ENCODE peak calls at places on chromosome 17, in eight cellular contexts. Z is C1 segment of cervical spinal cord, V is lower leg skin, B is epithelial cell of esophagus, Q is fibroblast of gingiva, U is WTC11, P is SJSA1, L is T-helper 1 cell. I is an unnamed sample.
A peak's percentile ranks its signal among the peaks of the same experiment; 100 is the strongest.

GRCh38 chr17:48541574-48542113 is 3.3 kb downstream of the HOXB2 start:
- DNase-seq in B (peak; percentile 39), V (peak; percentile 43), U (no peak), Q (no peak), Z (no peak), L (no peak), P (no peak), I (peak; percentile 55)

GRCh38 chr17:2282297-2282873 is 21.2 kb downstream of the SMG6 start:
- DNase-seq in P (peak; percentile 71), B (peak; percentile 63), V (no peak), U (no peak), Q (peak; percentile 82), Z (no peak), L (no peak), I (no peak)

GRCh38 chr17:1976000-1976682 is 49.0 kb downstream of the RTN4RL1 start:
- DNase-seq in V (no peak), P (no peak), B (no peak), U (no peak), Q (no peak), L (no peak), Z (no peak), I (no peak)

GRCh38 chr17:39077874-39078273 is 73.6 kb downstream of the PLXDC1 start:
- DNase-seq in V (no peak), B (no peak), L (no peak), Q (no peak), U (no peak), P (no peak), Z (no peak), I (no peak)

GRCh38 chr17:56289321-56289720 is 136.0 kb downstream of the ANKFN1 start:
- DNase-seq in U (no peak), Q (no peak), P (no peak), V (no peak), L (no peak), Z (no peak), B (no peak), I (no peak)

GRCh38 chr17:60240290-60240689 is 90.5 kb downstream of the CA4 start:
- DNase-seq in V (no peak), P (no peak), B (no peak), L (no peak), Z (no peak), Q (no peak), U (no peak), I (no peak)

GRCh38 chr17:77796201-77796860 is 162.2 kb upstream of the TNRC6C start:
- DNase-seq in V (no peak), U (no peak), Z (no peak), L (no peak), P (no peak), B (no peak), Q (peak; percentile 44), I (no peak)

GRCh38 chr17:65041518-65041917 is 15.0 kb downstream of the GNA13 start:
- DNase-seq in V (no peak), U (no peak), Q (no peak), B (no peak), L (peak; percentile 23), P (no peak), Z (no peak), I (no peak)

GRCh38 chr17:7246779-7247178 is 4.5 kb upstream of the GABARAP start:
- DNase-seq in P (no peak), B (no peak), U (no peak), V (no peak), Q (no peak), L (no peak), Z (no peak), I (no peak)

GRCh38 chr17:81849457-81849856 is 10.9 kb downstream of the P4HB start:
- DNase-seq in Z (no peak), L (no peak), V (no peak), U (no peak), B (no peak), Q (no peak), P (no peak), I (no peak)

GRCh38 chr17:62744259-62744658 is 63.9 kb downstream of the MARCHF10 start:
- DNase-seq in Z (no peak), U (no peak), L (no peak), Q (no peak), P (no peak), B (no peak), V (no peak), I (no peak)

GRCh38 chr17:42488032-42488431 is 29.4 kb downstream of the ATP6V0A1 start:
- DNase-seq in L (no peak), P (no peak), V (no peak), U (no peak), B (no peak), Q (no peak), Z (no peak), I (no peak)

GRCh38 chr17:14886200-14886739 is 378.9 kb downstream of the PMP22 start:
- DNase-seq in L (no peak), B (peak; percentile 72), Z (no peak), Q (peak; percentile 2), U (no peak), P (no peak), V (no peak), I (no peak)

GRCh38 chr17:11990363-11990983 is 6.8 kb downstream of the ZNF18 start:
- DNase-seq in Z (no peak), P (no peak), V (no peak), U (no peak), L (no peak), B (no peak), Q (no peak), I (no peak)

GRCh38 chr17:79272666-79273219 is 198.1 kb downstream of the ENGASE start:
- DNase-seq in B (peak; percentile 12), V (no peak), U (no peak), L (no peak), Q (no peak), P (no peak), Z (no peak), I (peak; percentile 71)

GRCh38 chr17:44557653-44558285 is 485 bp downstream of the FZD2 start:
- DNase-seq in Q (peak; percentile 56), V (no peak), U (peak; percentile 62), B (peak; percentile 66), Z (no peak), P (peak; percentile 84), L (no peak), I (peak; percentile 56)

GRCh38 chr17:71522383-71522782 is 598.4 kb upstream of the SOX9 start:
- DNase-seq in L (no peak), B (no peak), V (no peak), Q (no peak), U (no peak), P (peak; percentile 68), Z (no peak), I (no peak)

GRCh38 chr17:63707151-63707550 is 7.2 kb upstream of the LIMD2 start:
- DNase-seq in V (no peak), P (no peak), L (no peak), Q (no peak), Z (no peak), U (no peak), B (no peak), I (no peak)

GRCh38 chr17:17027442-17028058 is 14.7 kb upstream of the MPRIP start:
- DNase-seq in B (peak; percentile 29), V (no peak), Z (no peak), Q (no peak), P (no peak), L (no peak), U (no peak), I (no peak)

GRCh38 chr17:19248923-19249574 is 11.9 kb downstream of the EPN2 start:
- DNase-seq in L (no peak), P (peak; percentile 25), B (peak; percentile 64), Q (peak; percentile 61), U (no peak), V (no peak), Z (no peak), I (no peak)

GRCh38 chr17:10403589-10403988 is 18.2 kb downstream of the MYH8 start:
- DNase-seq in B (no peak), U (no peak), V (no peak), P (no peak), Q (no peak), Z (no peak), L (no peak), I (no peak)

GRCh38 chr17:79019631-79020584 is 4.1 kb upstream of the C1QTNF1 start:
- DNase-seq in V (peak; percentile 73), U (no peak), Z (no peak), Q (peak; percentile 79), P (peak; percentile 59), L (no peak), B (peak; percentile 85), I (peak; percentile 68)

GRCh38 chr17:77933777-77934398 is 24.6 kb upstream of the TNRC6C start:
- DNase-seq in Z (no peak), B (no peak), P (no peak), L (no peak), V (no peak), U (no peak), Q (no peak), I (no peak)

GRCh38 chr17:56752263-56752662 is 81.5 kb downstream of the C17orf67 start:
- DNase-seq in V (no peak), Z (no peak), P (peak; percentile 22), Q (no peak), U (no peak), B (peak; percentile 43), L (no peak), I (no peak)

GRCh38 chr17:9306086-9306485 is 269.5 kb downstream of the STX8 start:
- DNase-seq in Z (no peak), Q (no peak), P (no peak), U (no peak), B (peak; percentile 69), V (no peak), L (no peak), I (no peak)

GRCh38 chr17:49235896-49236295 is 5.3 kb upstream of the PHOSPHO1 start:
- DNase-seq in L (no peak), U (no peak), B (no peak), P (no peak), V (no peak), Z (no peak), Q (no peak), I (no peak)

GRCh38 chr17:81354944-81355327 is 40.3 kb upstream of the BAHCC1 start:
- DNase-seq in Z (no peak), Q (no peak), V (no peak), P (no peak), U (no peak), B (no peak), L (no peak), I (no peak)

GRCh38 chr17:47220531-47220999 is 11.4 kb downstream of the MYL4 start:
- DNase-seq in V (no peak), L (no peak), Q (no peak), Z (no peak), P (no peak), U (no peak), B (peak; percentile 80), I (no peak)

GRCh38 chr17:75869282-75870141 is 8.9 kb downstream of the TRIM47 start:
- DNase-seq in Q (peak; percentile 88), U (no peak), P (peak; percentile 72), B (peak; percentile 63), L (no peak), Z (no peak), V (no peak), I (peak; percentile 22)

GRCh38 chr17:69059458-69060205 is 1.1 kb downstream of the ABCA9 start:
- DNase-seq in L (no peak), Z (no peak), P (no peak), B (no peak), Q (no peak), U (no peak), V (no peak), I (no peak)

GRCh38 chr17:68777243-68777855 is 176.2 kb upstream of the FAM20A start:
- DNase-seq in Q (peak; percentile 95), B (peak; percentile 58), L (no peak), V (peak; percentile 81), Z (no peak), U (peak; percentile 41), P (peak; percentile 85), I (peak; percentile 58)

GRCh38 chr17:39143552-39144093 is 7.8 kb downstream of the PLXDC1 start:
- DNase-seq in P (no peak), Z (no peak), L (no peak), B (no peak), V (no peak), Q (no peak), U (no peak), I (no peak)

GRCh38 chr17:77356690-77357201 is 216.0 kb downstream of the SEC14L1 start:
- DNase-seq in P (no peak), Z (no peak), B (no peak), Q (no peak), U (no peak), L (no peak), V (peak; percentile 13), I (no peak)

GRCh38 chr17:4074831-4075495 is 67.9 kb downstream of the ZZEF1 start:
- DNase-seq in B (peak; percentile 61), Q (peak; percentile 42), V (no peak), U (no peak), Z (no peak), L (no peak), P (peak; percentile 14), I (no peak)

I was measured in COR-L47.